ENCODE peak calls at places on chromosome X, in six cellular contexts. C is tibial nerve, S is A549, Q is transverse colon, F is ovary, M is SK-N-SH. I is an unnamed sample.

GRCh38 chrX:5681159-5681558 is 547.5 kb downstream of the NLGN4X start:
- DNase-seq in C (no peak), S (no peak), Q (no peak), F (no peak), M (peak), I (no peak)

GRCh38 chrX:106894978-106895452 is 8.1 kb downstream of the RIPPLY1 start:
- DNase-seq in C (no peak), S (peak), Q (no peak), F (no peak), M (no peak), I (no peak)

GRCh38 chrX:323721-324628 is 5.4 kb upstream of the GTPBP6 start:
- DNase-seq in C (no peak), S (peak), Q (peak), F (no peak), M (peak), I (peak)

GRCh38 chrX:1521459-1521956 is 15.5 kb downstream of the P2RY8 start:
- DNase-seq in C (no peak), S (peak), Q (peak), F (no peak), M (no peak), I (no peak)

GRCh38 chrX:119756926-119757635 is 1.3 kb upstream of the SOWAHD start:
- DNase-seq in C (no peak), S (no peak), Q (peak), F (no peak), M (no peak), I (no peak)

GRCh38 chrX:102858826-102859627 is 78.0 kb upstream of the RAB40AL start:
- DNase-seq in C (no peak), S (no peak), Q (no peak), F (no peak), M (no peak), I (no peak)

GRCh38 chrX:17544831-17545230 is 169.8 kb downstream of the NHS start:
- DNase-seq in C (no peak), S (no peak), Q (no peak), F (no peak), M (no peak), I (no peak)

GRCh38 chrX:40261955-40262596 is 164.3 kb upstream of the BCOR start:
- DNase-seq in C (no peak), S (no peak), Q (no peak), F (peak), M (no peak), I (no peak)

GRCh38 chrX:13937370-13938052 is 92.2 kb downstream of the GEMIN8 start:
- DNase-seq in C (no peak), S (no peak), Q (no peak), F (no peak), M (peak), I (no peak)

GRCh38 chrX:44669626-44670025 is 127.0 kb upstream of the FUNDC1 start:
- DNase-seq in C (no peak), S (no peak), Q (no peak), F (no peak), M (no peak), I (no peak)

GRCh38 chrX:101265869-101266428 is 25.2 kb downstream of the TAF7L start:
- DNase-seq in C (no peak), S (no peak), Q (no peak), F (no peak), M (no peak), I (no peak)

GRCh38 chrX:143437439-143437838 is 79.8 kb downstream of the SPANXN3 start:
- DNase-seq in C (no peak), S (peak), Q (no peak), F (no peak), M (peak), I (no peak)

GRCh38 chrX:146881521-146881920 is 67.0 kb upstream of the CXorf51A start:
- DNase-seq in C (no peak), S (no peak), Q (no peak), F (no peak), M (no peak), I (no peak)

GRCh38 chrX:3262906-3263305 is 83.5 kb downstream of the MXRA5 start:
- DNase-seq in C (peak), S (peak), Q (no peak), F (no peak), M (no peak), I (no peak)

GRCh38 chrX:114097866-114098265 is 486.0 kb upstream of the HTR2C start:
- DNase-seq in C (no peak), S (no peak), Q (no peak), F (no peak), M (no peak), I (no peak)

GRCh38 chrX:139506318-139506717 is 24.2 kb upstream of the F9 start:
- DNase-seq in C (no peak), S (no peak), Q (no peak), F (no peak), M (no peak), I (no peak)

GRCh38 chrX:17829526-17829925 is 31.6 kb downstream of the RAI2 start:
- DNase-seq in C (no peak), S (no peak), Q (no peak), F (no peak), M (no peak), I (no peak)

GRCh38 chrX:112839856-112840255 is 775 bp downstream of the AMOT start:
- DNase-seq in C (no peak), S (no peak), Q (no peak), F (no peak), M (no peak), I (no peak)

GRCh38 chrX:45986971-45987370 is 558.2 kb downstream of the ZNF674 start:
- DNase-seq in C (no peak), S (peak), Q (no peak), F (no peak), M (no peak), I (no peak)

GRCh38 chrX:103275947-103276567 is 493 bp downstream of the TCEAL5 start:
- DNase-seq in C (no peak), S (no peak), Q (no peak), F (no peak), M (peak), I (no peak)

GRCh38 chrX:1212532-1212931 is at the start of gene CRLF2:
- DNase-seq in C (no peak), S (peak), Q (no peak), F (no peak), M (no peak), I (peak)

GRCh38 chrX:123959281-123960063 is 2.0 kb upstream of the STAG2 start:
- DNase-seq in C (peak), S (peak), Q (peak), F (peak), M (peak), I (peak)

GRCh38 chrX:75156537-75156945 is 458 bp upstream of the ABCB7 start:
- DNase-seq in C (peak), S (peak), Q (no peak), F (no peak), M (peak), I (no peak)

GRCh38 chrX:152072236-152072635 is 66.1 kb downstream of the MAGEA10 start:
- DNase-seq in C (no peak), S (peak), Q (no peak), F (no peak), M (no peak), I (no peak)

GRCh38 chrX:47158131-47158530 is 13.1 kb downstream of the RBM10 start:
- DNase-seq in C (no peak), S (no peak), Q (no peak), F (no peak), M (peak), I (peak)

GRCh38 chrX:48071064-48071985 is at the start of gene ZNF630:
- DNase-seq in C (peak), S (peak), Q (peak), F (peak), M (peak), I (peak)

GRCh38 chrX:138711399-138712347 is at the start of gene FGF13:
- DNase-seq in C (no peak), S (peak), Q (peak), F (peak), M (peak), I (peak)

GRCh38 chrX:134688839-134689238 is 30.6 kb upstream of the PLAC1 start:
- DNase-seq in C (no peak), S (peak), Q (no peak), F (no peak), M (no peak), I (no peak)

GRCh38 chrX:55107911-55108310 is 19.1 kb downstream of the PAGE2 start:
- DNase-seq in C (no peak), S (no peak), Q (no peak), F (no peak), M (no peak), I (no peak)

GRCh38 chrX:110964761-110965160 is 131.2 kb upstream of the PAK3 start:
- DNase-seq in C (no peak), S (no peak), Q (no peak), F (no peak), M (no peak), I (no peak)

GRCh38 chrX:67546496-67547423 is 2.9 kb downstream of the AR start:
- DNase-seq in C (no peak), S (no peak), Q (no peak), F (peak), M (peak), I (no peak)

GRCh38 chrX:154818916-154819770 is 13.9 kb upstream of the MPP1 start:
- DNase-seq in C (no peak), S (no peak), Q (no peak), F (no peak), M (no peak), I (no peak)
- TF ChIP-seq EP300 in C (no peak), S (no peak), Q (no peak), F (no peak), M (no peak), I (no peak)

DNA sequence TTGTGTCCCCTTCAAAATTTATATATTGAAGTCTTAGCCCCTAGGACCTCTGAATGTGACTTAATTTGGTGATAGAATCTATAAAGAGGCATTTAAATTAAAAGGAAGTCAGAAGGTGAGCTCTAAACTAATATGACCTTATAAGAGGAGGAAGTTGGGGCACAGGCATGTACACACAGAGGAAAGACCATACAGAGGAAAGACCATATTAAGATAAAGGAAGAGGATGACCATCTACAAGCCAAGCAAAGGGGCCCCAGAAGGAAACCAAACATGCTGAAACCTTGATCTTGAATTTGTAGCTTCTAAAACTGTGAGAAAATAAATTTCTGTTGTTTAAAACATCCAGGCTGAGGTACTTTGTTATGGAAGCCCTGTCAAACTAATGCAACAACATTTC is 26.9 kb upstream of the CYBB start:
- DNase-seq in C (no peak), S (no peak), Q (no peak), F (no peak), M (no peak), I (no peak)
- H3K4me3 ChIP-seq in C (no peak), S (no peak), Q (no peak), F (no peak), M (no peak), I (no peak)

GRCh38 chrX:9517062-9517461 is 52.2 kb downstream of the TBL1X start:
- DNase-seq in C (no peak), S (no peak), Q (no peak), F (no peak), M (no peak), I (no peak)

GRCh38 chrX:9518896-9519295 is 54.0 kb downstream of the TBL1X start:
- DNase-seq in C (no peak), S (no peak), Q (no peak), F (no peak), M (no peak), I (no peak)

GRCh38 chrX:9516635-9517034 is 51.8 kb downstream of the TBL1X start:
- DNase-seq in C (no peak), S (no peak), Q (no peak), F (no peak), M (no peak), I (no peak)

GRCh38 chrX:9520211-9520590 is 55.3 kb downstream of the TBL1X start:
- DNase-seq in C (no peak), S (no peak), Q (no peak), F (no peak), M (no peak), I (no peak)

GRCh38 chrX:9519546-9520210 is 54.8 kb downstream of the TBL1X start:
- DNase-seq in C (peak), S (no peak), Q (no peak), F (no peak), M (no peak), I (peak)
- TF ChIP-seq EP300 in C (peak), S (no peak), Q (peak), F (no peak), M (no peak), I (peak)

GRCh38 chrX:148495156-148495555 is 5.3 kb upstream of the AFF2 start:
- DNase-seq in C (no peak), S (no peak), Q (no peak), F (no peak), M (no peak), I (no peak)

GRCh38 chrX:148492057-148492456 is 8.4 kb upstream of the AFF2 start:
- DNase-seq in C (no peak), S (no peak), Q (no peak), F (no peak), M (no peak), I (no peak)
- H3K4me3 ChIP-seq in C (no peak), S (no peak), Q (no peak), F (no peak), M (no peak), I (no peak)

I was measured in sigmoid colon.